ENCODE peak calls at places on chromosomes 1 and 21, in nine cellular contexts. X, H, V, N, D, B, K, W and Z are unnamed samples.

GRCh38 chr1:30720271-30721223 is 2.8 kb downstream of the MATN1 start:
- DNase-seq in X (no peak), H (no peak), V (no peak), N (no peak), D (no peak), B (no peak), K (no peak), W (no peak), Z (no peak)

GRCh38 chr1:46543761-46544560 is 7.5 kb downstream of the KNCN start:
- DNase-seq in X (no peak), H (no peak), V (no peak), N (no peak), D (no peak), B (no peak), K (no peak), W (no peak), Z (no peak)

GRCh38 chr1:242025681-242026080 is 26.8 kb upstream of the MAP1LC3C start:
- DNase-seq in X (no peak), H (no peak), V (no peak), N (peak; percentile 55), D (no peak), B (no peak), K (no peak), W (no peak), Z (no peak)

GRCh38 chr1:25099343-25099951 is 132.9 kb downstream of the SYF2 start:
- DNase-seq in X (no peak), H (no peak), V (peak; percentile 22), N (no peak), D (no peak), B (no peak), K (peak; percentile 13), W (no peak), Z (no peak)

GRCh38 chr1:51623025-51623424 is 6.1 kb downstream of the OSBPL9 start:
- DNase-seq in X (no peak), H (no peak), V (no peak), N (no peak), D (no peak), B (no peak), K (no peak), W (no peak), Z (no peak)

GRCh38 chr1:213898684-213899083 is 89.1 kb upstream of the PROX1 start:
- DNase-seq in X (no peak), H (no peak), V (no peak), N (no peak), D (no peak), B (no peak), K (no peak), W (no peak), Z (no peak)

GRCh38 chr1:203342192-203342940 is 8.6 kb downstream of the FMOD start:
- DNase-seq in X (no peak), H (peak; percentile 34), V (peak; percentile 18), N (no peak), D (peak; percentile 71), B (peak; percentile 85), K (peak; percentile 46), W (peak; percentile 83), Z (no peak)

GRCh38 chr21:35020902-35021301 is 28.2 kb downstream of the RUNX1 start:
- DNase-seq in X (no peak), H (no peak), V (no peak), N (no peak), D (no peak), B (no peak), K (no peak), W (no peak), Z (no peak)

GRCh38 chr1:200919386-200919785 is 24.7 kb downstream of the INAVA start:
- DNase-seq in X (no peak), H (no peak), V (no peak), N (no peak), D (no peak), B (no peak), K (no peak), W (no peak), Z (no peak)

GRCh38 chr1:33400153-33400552 is 30.7 kb downstream of the PHC2 start:
- DNase-seq in X (no peak), H (no peak), V (no peak), N (no peak), D (no peak), B (no peak), K (no peak), W (no peak), Z (no peak)

GRCh38 chr1:1021010-1021845 is 1.3 kb downstream of the AGRN start:
- DNase-seq in X (peak; percentile 88), H (peak; percentile 70), V (no peak), N (no peak), D (peak; percentile 80), B (no peak), K (no peak), W (no peak), Z (no peak)

DNA sequence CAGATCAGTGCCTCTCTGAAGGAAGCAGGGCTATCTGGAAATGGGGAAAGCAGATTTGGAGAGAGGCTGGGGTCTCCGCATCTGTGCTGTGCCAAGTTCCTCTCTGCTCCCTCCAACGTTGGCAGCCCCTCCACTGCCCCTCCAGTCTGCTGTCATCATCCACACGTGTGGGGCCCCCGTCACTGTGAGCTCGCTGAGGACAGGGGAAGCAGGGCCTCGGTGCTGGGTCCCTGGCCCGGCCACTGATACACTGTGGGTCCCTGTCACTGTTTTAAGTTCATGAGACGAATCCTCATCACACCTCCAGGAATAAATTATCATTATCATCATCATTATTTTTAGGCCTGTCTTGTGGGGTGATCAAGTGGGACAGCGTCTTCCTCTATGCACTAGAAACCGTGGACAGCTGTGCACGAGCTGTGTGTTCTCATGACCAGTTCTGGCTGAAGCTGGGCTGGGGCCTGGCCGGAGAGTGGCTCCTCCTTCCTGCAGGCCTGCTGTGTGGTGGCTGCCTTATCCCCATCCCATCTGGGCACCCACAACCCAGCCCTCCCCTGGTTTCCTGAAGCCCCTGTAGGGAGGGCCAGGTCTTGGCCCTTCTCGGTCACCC is 52.2 kb downstream of the DMRTB1 start:
- DNase-seq in X (no peak), H (peak; percentile 36), V (no peak), N (no peak), D (no peak), B (no peak), K (no peak), W (no peak), Z (no peak)
- H3K27ac ChIP-seq in X (no peak overlapping the region), H (peak overlapping the region; percentile 46), V (no peak overlapping the region), N (no peak overlapping the region), D (no peak overlapping the region), B (no peak overlapping the region), K (no peak overlapping the region), W (peak overlapping the region; percentile 28), Z (no peak overlapping the region)

GRCh38 chr1:153532161-153532560 is 3.6 kb downstream of the S100A6 start:
- DNase-seq in X (peak; percentile 6), H (no peak), V (peak; percentile 41), N (no peak), D (no peak), B (no peak), K (no peak), W (no peak), Z (no peak)

GRCh38 chr1:153534226-153534932 is 1.4 kb downstream of the S100A6 start:
- DNase-seq in X (peak; percentile 23), H (no peak), V (no peak), N (no peak), D (no peak), B (no peak), K (no peak), W (peak; percentile 38), Z (no peak)

GRCh38 chr1:153534933-153535663 is 693 bp downstream of the S100A6 start:
- DNase-seq in X (peak; percentile 88), H (peak; percentile 68), V (peak; percentile 26), N (no peak), D (peak; percentile 57), B (no peak), K (no peak), W (peak; percentile 65), Z (no peak)

GRCh38 chr1:153532769-153533599 is 2.8 kb downstream of the S100A6 start:
- DNase-seq in X (peak; percentile 93), H (peak; percentile 84), V (peak; percentile 70), N (peak; percentile 95), D (peak; percentile 88), B (peak; percentile 95), K (peak; percentile 72), W (peak; percentile 93), Z (no peak)

DNA sequence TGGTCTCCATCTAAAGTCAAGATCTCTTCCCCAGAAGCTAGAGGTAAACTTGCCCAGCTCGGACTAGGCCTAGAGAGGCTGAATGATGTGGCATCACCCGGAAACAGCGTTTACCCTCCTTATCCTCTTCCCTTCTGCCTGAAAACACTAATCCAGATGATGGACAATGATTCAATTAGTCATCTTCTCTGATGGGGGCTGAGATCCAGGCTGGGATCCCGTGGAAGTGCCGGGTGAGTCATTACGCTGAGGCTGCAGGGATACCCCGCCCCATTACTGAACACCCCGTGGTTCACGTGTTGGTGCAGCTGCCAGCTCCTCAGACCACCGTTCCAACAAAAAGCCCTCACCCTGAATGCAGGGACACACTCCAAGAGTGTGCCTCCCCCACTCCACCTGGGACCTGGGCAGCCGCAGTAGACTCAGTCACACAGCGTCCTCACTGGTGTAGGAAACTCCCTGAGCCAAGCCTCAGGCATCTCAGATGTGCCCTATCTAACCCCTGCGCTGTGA is 2.0 kb downstream of the S100A6 start:
- DNase-seq in X (peak; percentile 70), H (peak; percentile 44), V (peak; percentile 31), N (no peak), D (no peak), B (no peak), K (peak; percentile 39), W (peak; percentile 87), Z (peak; percentile 79)
- H3K27ac ChIP-seq in X (peak overlapping the region; percentile 99), H (peak overlapping the region; percentile 98), V (peak overlapping the region; percentile 41), N (peak overlapping the region; percentile 99), D (peak overlapping the region; percentile 99), B (no peak overlapping the region), K (no peak overlapping the region), W (peak overlapping the region; percentile 100), Z (peak overlapping the region; percentile 98)

DNA sequence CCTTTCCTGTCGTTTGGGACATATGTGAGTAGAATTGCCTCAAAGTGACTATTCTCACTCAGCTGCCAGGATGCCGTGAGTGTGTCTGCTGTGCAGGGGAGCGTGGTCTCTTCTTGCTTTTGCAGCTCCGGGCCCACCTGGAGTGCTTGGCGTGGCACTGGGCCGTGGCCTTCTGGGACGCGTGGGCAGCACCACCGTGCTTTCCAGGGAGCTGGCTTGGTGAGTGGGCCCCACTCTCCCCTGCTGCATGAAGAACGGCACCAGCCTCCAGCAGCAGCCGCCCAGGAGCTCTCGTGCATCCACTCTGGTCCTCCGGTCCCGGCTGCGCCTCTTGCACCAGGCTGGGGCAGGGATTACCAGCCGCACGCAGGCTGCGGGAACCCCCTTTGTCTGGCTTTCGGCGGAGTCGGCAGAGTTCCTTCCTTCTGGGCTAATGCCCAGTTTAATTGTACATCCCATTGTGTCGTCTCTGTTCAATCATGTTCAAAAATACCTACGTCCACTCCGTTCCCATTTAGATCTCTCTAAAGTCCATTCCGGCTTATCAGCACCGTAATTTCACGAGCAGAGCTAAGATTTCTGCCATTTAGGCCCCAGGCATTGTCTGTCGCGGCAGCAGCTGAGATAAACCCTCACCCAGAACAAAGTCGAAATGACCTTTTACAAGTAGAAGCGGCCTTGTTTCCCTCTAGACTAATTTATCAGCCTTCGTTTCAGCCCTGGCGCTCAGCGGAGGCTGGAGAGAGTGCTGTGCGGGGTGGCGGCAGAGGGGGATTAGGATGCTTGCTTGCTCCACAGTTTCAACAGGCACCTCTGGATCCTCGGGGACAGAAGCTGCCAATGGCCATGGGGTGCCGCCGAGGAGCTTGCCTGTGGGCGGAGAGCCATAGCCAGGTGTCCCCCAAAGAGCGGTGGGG is 129.6 kb downstream of the PRDM16 start:
- DNase-seq in X (no peak), H (no peak), V (no peak), N (no peak), D (no peak), B (no peak), K (no peak), W (no peak), Z (no peak)
- H3K27ac ChIP-seq in X (no peak overlapping the region), H (peak overlapping the region; percentile 52), V (no peak overlapping the region), N (no peak overlapping the region), D (peak overlapping the region; percentile 10), B (no peak overlapping the region), K (no peak overlapping the region), W (no peak overlapping the region), Z (no peak overlapping the region)

GRCh38 chr1:3587133-3587733 is 24.1 kb downstream of the MEGF6 start:
- DNase-seq in X (no peak), H (no peak), V (no peak), N (no peak), D (peak; percentile 52), B (no peak), K (peak; percentile 41), W (peak; percentile 21), Z (no peak)
- H3K27ac ChIP-seq in X (no peak overlapping the region), H (no peak overlapping the region), V (no peak overlapping the region), N (no peak overlapping the region), D (no peak overlapping the region), B (no peak overlapping the region), K (no peak overlapping the region), W (peak overlapping the region; percentile 74), Z (no peak overlapping the region)